ENCODE peak calls at places on chromosomes 5 and 9, in six cellular contexts. One of them, this sample, is unnamed.

GRCh38 chr5:67255881-67256280 is 59.3 kb upstream of the CD180 start:
- DNase-seq in fibroblast of lung: no peak
- DNase-seq in ascending aorta: no peak
- DNase-seq in brain microvascular endothelial cell: no peak
- DNase-seq in tibial artery: no peak
- DNase-seq in aorta: no peak
- DNase-seq in this sample: no peak

GRCh38 chr5:1445313-1445894 is at the start of gene SLC6A3:
- DNase-seq in aorta: peak; percentile 79
- DNase-seq in brain microvascular endothelial cell: no peak
- DNase-seq in ascending aorta: no peak
- DNase-seq in fibroblast of lung: no peak
- DNase-seq in tibial artery: no peak
- DNase-seq in this sample: no peak

GRCh38 chr9:98708933-98709911 is at the start of gene GABBR2:
- DNase-seq in aorta: no peak
- DNase-seq in fibroblast of lung: no peak
- DNase-seq in ascending aorta: no peak
- DNase-seq in brain microvascular endothelial cell: no peak
- DNase-seq in tibial artery: no peak
- DNase-seq in this sample: no peak

GRCh38 chr9:97386733-97387503 is 25.0 kb upstream of the TDRD7 start:
- DNase-seq in brain microvascular endothelial cell: peak; percentile 51
- DNase-seq in ascending aorta: no peak
- DNase-seq in fibroblast of lung: peak; percentile 63
- DNase-seq in tibial artery: peak; percentile 48
- DNase-seq in aorta: peak; percentile 89
- DNase-seq in this sample: peak; percentile 74

GRCh38 chr9:133534346-133535284 is at the start of gene ADAMTSL2:
- DNase-seq in ascending aorta: no peak
- DNase-seq in brain microvascular endothelial cell: no peak
- DNase-seq in aorta: peak; percentile 89
- DNase-seq in fibroblast of lung: peak; percentile 65
- DNase-seq in tibial artery: no peak
- DNase-seq in this sample: no peak

GRCh38 chr5:174329738-174330137 is 284.2 kb downstream of the NSG2 start:
- DNase-seq in aorta: no peak
- DNase-seq in fibroblast of lung: peak; percentile 50
- DNase-seq in tibial artery: no peak
- DNase-seq in ascending aorta: no peak
- DNase-seq in brain microvascular endothelial cell: no peak
- DNase-seq in this sample: no peak

GRCh38 chr9:9170735-9171134 is 1371.2 kb upstream of the DMAC1 start:
- DNase-seq in aorta: no peak
- DNase-seq in fibroblast of lung: no peak
- DNase-seq in brain microvascular endothelial cell: no peak
- DNase-seq in ascending aorta: no peak
- DNase-seq in tibial artery: no peak
- DNase-seq in this sample: peak; percentile 1

GRCh38 chr9:89474939-89475338 is 23.0 kb downstream of the SEMA4D start:
- DNase-seq in fibroblast of lung: no peak
- DNase-seq in aorta: no peak
- DNase-seq in ascending aorta: no peak
- DNase-seq in brain microvascular endothelial cell: no peak
- DNase-seq in tibial artery: no peak
- DNase-seq in this sample: no peak

GRCh38 chr5:113336975-113337374 is 97.8 kb downstream of the TSSK1B start:
- DNase-seq in fibroblast of lung: peak; percentile 70
- DNase-seq in ascending aorta: no peak
- DNase-seq in brain microvascular endothelial cell: peak; percentile 62
- DNase-seq in aorta: peak; percentile 81
- DNase-seq in tibial artery: peak; percentile 38
- DNase-seq in this sample: no peak

GRCh38 chr9:106287108-106287631 is 575.8 kb upstream of the ZNF462 start:
- DNase-seq in brain microvascular endothelial cell: no peak
- DNase-seq in aorta: no peak
- DNase-seq in ascending aorta: no peak
- DNase-seq in fibroblast of lung: peak; percentile 10
- DNase-seq in tibial artery: no peak
- DNase-seq in this sample: no peak

GRCh38 chr9:16171851-16172250 is 619.0 kb downstream of the CCDC171 start:
- DNase-seq in ascending aorta: no peak
- DNase-seq in tibial artery: no peak
- DNase-seq in brain microvascular endothelial cell: no peak
- DNase-seq in fibroblast of lung: no peak
- DNase-seq in aorta: no peak
- DNase-seq in this sample: no peak

GRCh38 chr5:158725223-158725825 is 374.4 kb downstream of the EBF1 start:
- DNase-seq in brain microvascular endothelial cell: no peak
- DNase-seq in fibroblast of lung: peak; percentile 39
- DNase-seq in aorta: no peak
- DNase-seq in tibial artery: no peak
- DNase-seq in ascending aorta: no peak
- DNase-seq in this sample: no peak

GRCh38 chr5:113354056-113354455 is 80.7 kb downstream of the TSSK1B start:
- DNase-seq in ascending aorta: no peak
- DNase-seq in fibroblast of lung: no peak
- DNase-seq in brain microvascular endothelial cell: no peak
- DNase-seq in tibial artery: no peak
- DNase-seq in aorta: no peak
- DNase-seq in this sample: no peak

GRCh38 chr5:170168002-170168401 is 62.3 kb downstream of the FOXI1 start:
- DNase-seq in aorta: no peak
- DNase-seq in fibroblast of lung: no peak
- DNase-seq in brain microvascular endothelial cell: no peak
- DNase-seq in ascending aorta: no peak
- DNase-seq in tibial artery: no peak
- DNase-seq in this sample: no peak

GRCh38 chr9:35470894-35471293 is 19.0 kb upstream of the RUSC2 start:
- DNase-seq in aorta: no peak
- DNase-seq in tibial artery: peak; percentile 83
- DNase-seq in ascending aorta: no peak
- DNase-seq in brain microvascular endothelial cell: peak; percentile 78
- DNase-seq in fibroblast of lung: peak; percentile 98
- DNase-seq in this sample: no peak

GRCh38 chr5:12910611-12911010 is 1006.4 kb upstream of the CTNND2 start:
- DNase-seq in fibroblast of lung: peak; percentile 0
- DNase-seq in aorta: no peak
- DNase-seq in tibial artery: no peak
- DNase-seq in ascending aorta: no peak
- DNase-seq in brain microvascular endothelial cell: no peak
- DNase-seq in this sample: no peak

GRCh38 chr9:21875893-21876292 is 73.5 kb downstream of the MTAP start:
- DNase-seq in fibroblast of lung: no peak
- DNase-seq in ascending aorta: no peak
- DNase-seq in brain microvascular endothelial cell: no peak
- DNase-seq in tibial artery: no peak
- DNase-seq in aorta: no peak
- DNase-seq in this sample: no peak

GRCh38 chr9:21871256-21871975 is 69.0 kb downstream of the MTAP start:
- DNase-seq in ascending aorta: no peak
- DNase-seq in tibial artery: no peak
- DNase-seq in brain microvascular endothelial cell: no peak
- DNase-seq in fibroblast of lung: no peak
- DNase-seq in aorta: no peak
- DNase-seq in this sample: no peak

GRCh38 chr9:21872696-21873095 is 70.3 kb downstream of the MTAP start:
- DNase-seq in fibroblast of lung: no peak
- DNase-seq in aorta: no peak
- DNase-seq in ascending aorta: no peak
- DNase-seq in tibial artery: no peak
- DNase-seq in brain microvascular endothelial cell: no peak
- DNase-seq in this sample: no peak

DNA sequence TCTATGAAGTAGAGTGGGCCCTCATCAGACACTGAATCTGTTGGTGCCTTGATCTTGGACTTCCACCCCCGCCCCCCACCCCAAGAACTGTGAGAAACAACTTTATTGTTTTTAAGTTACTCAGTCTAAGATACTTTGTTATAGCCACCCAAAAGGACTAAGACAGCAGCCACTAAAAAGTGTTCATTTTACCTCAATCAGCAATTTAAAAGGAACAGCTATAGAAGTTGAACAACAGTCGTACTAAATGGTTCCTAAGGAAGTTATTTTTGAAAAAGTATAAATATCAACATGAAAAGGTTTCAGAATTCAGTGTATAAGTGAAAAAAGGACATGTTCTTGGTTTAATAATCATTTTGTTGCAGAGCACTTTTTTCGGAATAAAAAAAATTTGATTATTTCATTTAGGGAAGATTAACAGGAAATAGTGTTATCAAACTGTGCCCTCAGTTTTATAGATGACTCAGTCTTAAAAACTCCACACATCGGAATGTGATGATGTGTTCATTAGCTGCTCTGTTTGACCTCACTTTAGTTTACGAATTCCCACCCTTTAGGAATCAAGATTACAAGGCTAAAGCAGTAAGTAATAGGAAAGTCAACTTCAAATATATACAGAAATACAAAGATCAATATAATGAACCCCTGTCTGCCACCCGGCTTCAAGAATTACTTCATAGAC is 71.2 kb downstream of the MTAP start:
- DNase-seq in ascending aorta: no peak
- DNase-seq in tibial artery: no peak
- DNase-seq in brain microvascular endothelial cell: peak; percentile 41
- DNase-seq in fibroblast of lung: peak; percentile 39
- DNase-seq in aorta: no peak
- DNase-seq in this sample: no peak
- H3K27ac ChIP-seq in ascending aorta: no peak overlapping the region
- H3K27ac ChIP-seq in tibial artery: no peak overlapping the region
- H3K27ac ChIP-seq in brain microvascular endothelial cell: peak overlapping the region; percentile 70
- H3K27ac ChIP-seq in fibroblast of lung: no peak overlapping the region
- H3K27ac ChIP-seq in aorta: no peak overlapping the region
- H3K27ac ChIP-seq in this sample: no peak overlapping the region

GRCh38 chr5:179763215-179763945 is 30.4 kb upstream of the LTC4S start:
- DNase-seq in ascending aorta: no peak
- DNase-seq in aorta: peak; percentile 73
- DNase-seq in brain microvascular endothelial cell: peak; percentile 81
- DNase-seq in fibroblast of lung: peak; percentile 92
- DNase-seq in tibial artery: peak; percentile 77
- DNase-seq in this sample: peak; percentile 30
- H3K27ac ChIP-seq in ascending aorta: peak overlapping the region; percentile 74
- H3K27ac ChIP-seq in aorta: peak overlapping the region; percentile 46
- H3K27ac ChIP-seq in brain microvascular endothelial cell: peak overlapping the region; percentile 51
- H3K27ac ChIP-seq in fibroblast of lung: peak overlapping the region; percentile 31
- H3K27ac ChIP-seq in tibial artery: peak overlapping the region; percentile 55
- H3K27ac ChIP-seq in this sample: no peak overlapping the region

GRCh38 chr5:42811591-42812392 is at the start of gene SELENOP:
- DNase-seq in tibial artery: peak; percentile 67
- DNase-seq in fibroblast of lung: peak; percentile 94
- DNase-seq in brain microvascular endothelial cell: no peak
- DNase-seq in ascending aorta: no peak
- DNase-seq in aorta: no peak
- DNase-seq in this sample: peak; percentile 66
- H3K27ac ChIP-seq in tibial artery: peak within 1 kb of the TSS; percentile 41
- H3K27ac ChIP-seq in fibroblast of lung: peak within 1 kb of the TSS; percentile 34
- H3K27ac ChIP-seq in brain microvascular endothelial cell: no peak within 1 kb of the TSS
- H3K27ac ChIP-seq in ascending aorta: peak within 1 kb of the TSS; percentile 64
- H3K27ac ChIP-seq in aorta: no peak within 1 kb of the TSS
- H3K27ac ChIP-seq in this sample: peak within 1 kb of the TSS; percentile 96

GRCh38 chr5:82054004-82054710 is 82.3 kb downstream of the ATG10 start:
- DNase-seq in brain microvascular endothelial cell: no peak
- DNase-seq in aorta: no peak
- DNase-seq in ascending aorta: no peak
- DNase-seq in tibial artery: no peak
- DNase-seq in fibroblast of lung: no peak
- DNase-seq in this sample: no peak
- H3K27ac ChIP-seq in brain microvascular endothelial cell: no peak overlapping the region
- H3K27ac ChIP-seq in aorta: no peak overlapping the region
- H3K27ac ChIP-seq in ascending aorta: no peak overlapping the region
- H3K27ac ChIP-seq in tibial artery: no peak overlapping the region
- H3K27ac ChIP-seq in fibroblast of lung: no peak overlapping the region
- H3K27ac ChIP-seq in this sample: no peak overlapping the region

DNA sequence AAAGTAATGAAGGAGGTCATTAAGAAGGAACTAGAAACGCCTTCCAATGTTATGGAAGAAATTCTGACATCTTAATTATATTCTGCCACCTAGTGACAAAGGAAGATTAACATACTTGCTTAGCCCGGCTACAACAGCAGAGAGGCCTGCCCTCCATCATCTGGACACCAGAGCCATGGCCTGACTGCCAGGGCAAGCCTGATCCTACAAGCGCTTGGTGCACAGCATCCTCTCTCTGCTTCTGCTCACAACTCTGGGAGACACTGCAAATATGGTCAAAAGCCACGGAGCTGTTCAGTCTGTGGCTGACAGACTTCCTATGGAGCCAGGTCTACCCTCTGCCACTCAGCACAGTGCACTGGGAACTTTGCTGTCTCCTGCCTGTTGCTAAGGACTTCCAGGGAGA is 87.3 kb upstream of the SLC44A1 start:
- DNase-seq in tibial artery: peak; percentile 54
- DNase-seq in brain microvascular endothelial cell: peak; percentile 60
- DNase-seq in aorta: no peak
- DNase-seq in fibroblast of lung: peak; percentile 89
- DNase-seq in ascending aorta: no peak
- DNase-seq in this sample: peak; percentile 57
- H3K27ac ChIP-seq in tibial artery: no peak overlapping the region
- H3K27ac ChIP-seq in brain microvascular endothelial cell: no peak overlapping the region
- H3K27ac ChIP-seq in aorta: no peak overlapping the region
- H3K27ac ChIP-seq in fibroblast of lung: no peak overlapping the region
- H3K27ac ChIP-seq in ascending aorta: no peak overlapping the region
- H3K27ac ChIP-seq in this sample: peak overlapping the region; percentile 67

GRCh38 chr5:18069790-18070189 is 435.5 kb downstream of the TAF11L14 start:
- DNase-seq in fibroblast of lung: no peak
- DNase-seq in brain microvascular endothelial cell: no peak
- DNase-seq in ascending aorta: no peak
- DNase-seq in tibial artery: no peak
- DNase-seq in aorta: no peak
- DNase-seq in this sample: no peak
- H3K27ac ChIP-seq in fibroblast of lung: no peak overlapping the region
- H3K27ac ChIP-seq in brain microvascular endothelial cell: no peak overlapping the region
- H3K27ac ChIP-seq in ascending aorta: no peak overlapping the region
- H3K27ac ChIP-seq in tibial artery: no peak overlapping the region
- H3K27ac ChIP-seq in aorta: no peak overlapping the region
- H3K27ac ChIP-seq in this sample: no peak overlapping the region

GRCh38 chr5:145699846-145700245 is 135.3 kb downstream of the PRELID2 start:
- DNase-seq in aorta: no peak
- DNase-seq in fibroblast of lung: no peak
- DNase-seq in tibial artery: no peak
- DNase-seq in brain microvascular endothelial cell: no peak
- DNase-seq in ascending aorta: no peak
- DNase-seq in this sample: no peak

GRCh38 chr5:145704724-145705123 is 130.4 kb downstream of the PRELID2 start:
- DNase-seq in tibial artery: no peak
- DNase-seq in aorta: no peak
- DNase-seq in fibroblast of lung: no peak
- DNase-seq in brain microvascular endothelial cell: no peak
- DNase-seq in ascending aorta: no peak
- DNase-seq in this sample: no peak

GRCh38 chr5:145697251-145698016 is 137.7 kb downstream of the PRELID2 start:
- DNase-seq in aorta: no peak
- DNase-seq in tibial artery: no peak
- DNase-seq in fibroblast of lung: peak; percentile 70
- DNase-seq in ascending aorta: no peak
- DNase-seq in brain microvascular endothelial cell: peak; percentile 54
- DNase-seq in this sample: no peak

GRCh38 chr5:145701404-145701803 is 133.7 kb downstream of the PRELID2 start:
- DNase-seq in ascending aorta: no peak
- DNase-seq in fibroblast of lung: no peak
- DNase-seq in tibial artery: no peak
- DNase-seq in aorta: no peak
- DNase-seq in brain microvascular endothelial cell: no peak
- DNase-seq in this sample: no peak
- H3K27ac ChIP-seq in ascending aorta: no peak overlapping the region
- H3K27ac ChIP-seq in fibroblast of lung: no peak overlapping the region
- H3K27ac ChIP-seq in tibial artery: no peak overlapping the region
- H3K27ac ChIP-seq in aorta: no peak overlapping the region
- H3K27ac ChIP-seq in brain microvascular endothelial cell: no peak overlapping the region
- H3K27ac ChIP-seq in this sample: no peak overlapping the region